ENCODE peak calls at places on chromosomes 5 and 9, in five cellular contexts. U is ACHN, X is A549, G is left ventricle myocardium inferior, C is HuH-7. E is an unnamed sample.

GRCh38 chr9:18208166-18209059 is 265.5 kb upstream of the ADAMTSL1 start:
- DNase-seq in U (peak), X (peak), G (no peak), C (peak), E (no peak)

GRCh38 chr5:81768960-81769452 is 18.1 kb upstream of the SSBP2 start:
- DNase-seq in U (no peak), X (peak), G (no peak), C (no peak), E (no peak)

GRCh38 chr9:124012368-124013262 is 1.0 kb downstream of the LHX2 start:
- DNase-seq in U (no peak), X (no peak), G (no peak), C (no peak), E (no peak)

GRCh38 chr9:122827759-122828090 is 663 bp downstream of the PDCL start:
- DNase-seq in U (peak), X (peak), G (no peak), C (no peak), E (no peak)

GRCh38 chr5:79284852-79285251 is 48.9 kb downstream of the JMY start:
- DNase-seq in U (no peak), X (no peak), G (no peak), C (no peak), E (no peak)

GRCh38 chr9:29866556-29866955 is 2293.3 kb upstream of the C9orf72 start:
- DNase-seq in U (no peak), X (no peak), G (no peak), C (no peak), E (no peak)

GRCh38 chr5:159181152-159181551 is 28.2 kb downstream of the RNF145 start:
- DNase-seq in U (no peak), X (no peak), G (no peak), C (no peak), E (no peak)

GRCh38 chr5:58871648-58872242 is 288.9 kb downstream of the RAB3C start:
- DNase-seq in U (peak), X (peak), G (no peak), C (no peak), E (no peak)

GRCh38 chr5:34832568-34832967 is 6.4 kb upstream of the TTC23L start:
- DNase-seq in U (no peak), X (no peak), G (no peak), C (no peak), E (no peak)

GRCh38 chr5:68319316-68320093 is 103.9 kb downstream of the PIK3R1 start:
- DNase-seq in U (peak), X (peak), G (no peak), C (no peak), E (no peak)

GRCh38 chr9:134868751-134869553 is 11.7 kb upstream of the FCN2 start:
- DNase-seq in U (no peak), X (no peak), G (no peak), C (no peak), E (no peak)

GRCh38 chr9:109107402-109108240 is 12.1 kb downstream of the TMEM245 start:
- DNase-seq in U (peak), X (peak), G (no peak), C (no peak), E (no peak)

GRCh38 chr9:6757988-6758417 is 230 bp downstream of the KDM4C start:
- DNase-seq in U (no peak), X (no peak), G (no peak), C (peak), E (no peak)

GRCh38 chr5:159175547-159175946 is 33.8 kb downstream of the RNF145 start:
- DNase-seq in U (no peak), X (peak), G (no peak), C (no peak), E (no peak)

GRCh38 chr5:1875843-1876671 is 6.7 kb downstream of the IRX4 start:
- DNase-seq in U (no peak), X (no peak), G (no peak), C (no peak), E (no peak)

GRCh38 chr5:131521252-131521651 is 113.8 kb downstream of the RAPGEF6 start:
- DNase-seq in U (no peak), X (peak), G (no peak), C (no peak), E (no peak)

GRCh38 chr9:84667571-84668203 is 1.8 kb upstream of the NTRK2 start:
- DNase-seq in U (no peak), X (peak), G (peak), C (peak), E (no peak)

GRCh38 chr5:59254055-59254687 is 639.4 kb downstream of the PDE4D start:
- DNase-seq in U (no peak), X (peak), G (no peak), C (no peak), E (no peak)

GRCh38 chr5:55407059-55407684 is 99.4 kb downstream of the MTREX start:
- DNase-seq in U (peak), X (peak), G (no peak), C (peak), E (no peak)

GRCh38 chr5:11239261-11239660 is 478.2 kb upstream of the DAP start:
- DNase-seq in U (no peak), X (no peak), G (no peak), C (no peak), E (no peak)

GRCh38 chr9:132694144-132694543 is 23.9 kb downstream of the GTF3C4 start:
- DNase-seq in U (peak), X (peak), G (no peak), C (no peak), E (no peak)

GRCh38 chr5:53739111-53739510 is 178.7 kb downstream of the NDUFS4 start:
- DNase-seq in U (no peak), X (no peak), G (no peak), C (no peak), E (no peak)

GRCh38 chr5:179328291-179328690 is 17.0 kb downstream of the ADAMTS2 start:
- DNase-seq in U (no peak), X (no peak), G (no peak), C (no peak), E (no peak)

GRCh38 chr9:129551393-129551973 is 69.4 kb downstream of the C9orf50 start:
- DNase-seq in U (no peak), X (no peak), G (no peak), C (no peak), E (no peak)

GRCh38 chr5:134005415-134006118 is 792 bp upstream of the VDAC1 start:
- DNase-seq in U (no peak), X (peak), G (peak), C (peak), E (no peak)

GRCh38 chr5:52948418-52949076 is 40.6 kb upstream of the ITGA2 start:
- DNase-seq in U (peak), X (peak), G (peak), C (peak), E (peak)

GRCh38 chr5:14451866-14452265 is 129.7 kb upstream of the OTULINL start:
- DNase-seq in U (no peak), X (no peak), G (no peak), C (no peak), E (no peak)

GRCh38 chr5:172172912-172173591 is 15.0 kb downstream of the STK10 start:
- DNase-seq in U (no peak), X (no peak), G (peak), C (no peak), E (no peak)

GRCh38 chr5:167916261-167916660 is 375.2 kb upstream of the WWC1 start:
- DNase-seq in U (no peak), X (no peak), G (no peak), C (no peak), E (no peak)

GRCh38 chr5:169181785-169182184 is 119.2 kb downstream of the SLIT3 start:
- DNase-seq in U (no peak), X (peak), G (no peak), C (no peak), E (no peak)

GRCh38 chr5:180803181-180804128 is 849 bp upstream of the MGAT1 start:
- DNase-seq in U (no peak), X (no peak), G (peak), C (peak), E (peak)

GRCh38 chr5:176447538-176447981 is 625 bp upstream of the FAF2 start:
- DNase-seq in U (no peak), X (no peak), G (no peak), C (peak), E (peak)

GRCh38 chr5:1882337-1883119 is at the start of gene IRX4:
- DNase-seq in U (no peak), X (peak), G (no peak), C (no peak), E (no peak)

GRCh38 chr9:137316012-137316981 is 14.2 kb upstream of the NRARP start:
- DNase-seq in U (peak), X (peak), G (peak), C (peak), E (no peak)

E was measured in NK-92 treated with Interleukin-12 subunit alpha and Interleukin-12 subunit beta, amount 100 ng/mL, for 24 hours.